ENCODE peak calls at places on chromosomes 5 and 9, in six cellular contexts. Q is PC-3, S is astrocyte, M is suprapubic skin, U is colonic mucosa, D is lower lobe of right lung. C is an unnamed sample.
A peak's percentile ranks its signal among the peaks of the same experiment; 100 is the strongest.

GRCh38 chr9:106929471-106930198 is 66.7 kb downstream of the ZNF462 start:
- DNase-seq in Q (no peak), S (peak; percentile 46), M (no peak), U (no peak), D (no peak), C (no peak)

GRCh38 chr9:134217431-134218210 is 53.3 kb upstream of the RNU6ATAC start:
- DNase-seq in Q (peak; percentile 14), S (no peak), M (no peak), U (no peak), D (no peak), C (no peak)

GRCh38 chr9:71146511-71146910 is 25.1 kb upstream of the TRPM3 start:
- DNase-seq in Q (no peak), S (no peak), M (no peak), U (no peak), D (no peak), C (no peak)

GRCh38 chr5:17000296-17000939 is 64.3 kb upstream of the MYO10 start:
- DNase-seq in Q (peak; percentile 99), S (peak; percentile 99), M (no peak), U (no peak), D (no peak), C (no peak)

GRCh38 chr5:54390015-54390414 is 65.5 kb upstream of the HSPB3 start:
- DNase-seq in Q (peak; percentile 80), S (peak; percentile 88), M (no peak), U (peak; percentile 53), D (no peak), C (no peak)

GRCh38 chr9:134374301-134375010 is 48.2 kb downstream of the RXRA start:
- DNase-seq in Q (no peak), S (no peak), M (no peak), U (no peak), D (peak; percentile 81), C (no peak)

GRCh38 chr5:58466939-58467338 is 7.1 kb upstream of the PLK2 start:
- DNase-seq in Q (peak; percentile 47), S (peak; percentile 44), M (no peak), U (no peak), D (no peak), C (no peak)

GRCh38 chr9:98357921-98358535 is 102.6 kb upstream of the TBC1D2 start:
- DNase-seq in Q (peak; percentile 66), S (peak; percentile 43), M (no peak), U (no peak), D (no peak), C (no peak)

GRCh38 chr5:125926172-125926571 is 497.0 kb upstream of the GRAMD2B start:
- DNase-seq in Q (no peak), S (no peak), M (no peak), U (no peak), D (no peak), C (no peak)

GRCh38 chr5:111159845-111160244 is 64.3 kb upstream of the CAMK4 start:
- DNase-seq in Q (peak; percentile 8), S (no peak), M (no peak), U (no peak), D (no peak), C (no peak)

GRCh38 chr9:133160742-133161541 is 2.8 kb downstream of the GBGT1 start:
- DNase-seq in Q (peak; percentile 59), S (peak; percentile 26), M (no peak), U (peak; percentile 77), D (peak; percentile 82), C (peak; percentile 89)

GRCh38 chr5:43433381-43433780 is 21.2 kb upstream of the CCL28 start:
- DNase-seq in Q (no peak), S (no peak), M (no peak), U (no peak), D (no peak), C (no peak)

GRCh38 chr5:3695818-3696217 is 100.2 kb downstream of the IRX1 start:
- DNase-seq in Q (no peak), S (no peak), M (no peak), U (no peak), D (no peak), C (no peak)

GRCh38 chr5:3698412-3698811 is 102.8 kb downstream of the IRX1 start:
- DNase-seq in Q (no peak), S (no peak), M (no peak), U (no peak), D (no peak), C (no peak)

GRCh38 chr5:3701694-3702093 is 106.1 kb downstream of the IRX1 start:
- DNase-seq in Q (no peak), S (no peak), M (no peak), U (no peak), D (no peak), C (no peak)
- TF ChIP-seq CTCF in Q (no peak), S (no peak), M (no peak), U (no peak), D (no peak), C (no peak)

DNA sequence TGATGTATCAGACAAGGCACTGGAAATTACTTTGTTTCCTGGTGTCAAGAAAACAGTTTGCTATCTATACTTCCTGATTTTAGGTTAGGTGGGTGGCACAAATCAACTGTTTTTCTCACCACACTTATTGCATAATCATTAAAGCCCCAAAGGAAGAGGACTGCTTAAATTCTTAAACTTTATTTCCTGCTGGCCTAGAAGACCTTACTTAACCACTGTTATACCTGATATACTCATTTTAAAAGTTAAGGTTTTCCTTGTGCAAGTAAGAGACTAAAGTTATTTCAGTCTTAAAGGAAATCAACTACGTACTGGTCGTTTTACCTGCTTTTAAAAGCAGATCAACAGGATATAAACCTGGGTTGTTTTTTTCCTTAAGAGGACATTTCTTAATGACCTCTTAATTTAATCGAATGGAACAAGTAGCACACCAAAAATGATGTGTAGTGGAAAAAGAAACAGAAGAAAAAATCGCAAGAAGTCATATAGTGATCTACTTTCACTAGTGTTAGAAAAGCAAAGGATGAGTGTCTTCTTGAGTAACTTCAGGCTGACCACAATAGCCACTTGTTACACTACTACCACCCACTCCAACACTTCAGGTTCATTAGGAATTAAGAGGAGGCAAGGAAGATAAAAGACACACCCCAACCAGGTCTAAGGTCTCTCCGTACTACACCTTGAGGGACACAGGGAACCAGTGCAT is 971 bp downstream of the CLINT1 start:
- DNase-seq in Q (peak; percentile 25), S (peak; percentile 42), M (no peak), U (no peak), D (no peak), C (no peak)
- H3K4me1 ChIP-seq in Q (peaks cover 19% of the 10 kb centered on the region), S (peaks cover 7% of the 10 kb centered on the region), M (peaks cover 43% of the 10 kb centered on the region), U (no peaks in the 10 kb centered on the region), D (peaks cover 47% of the 10 kb centered on the region), C (peaks cover 26% of the 10 kb centered on the region)

DNA sequence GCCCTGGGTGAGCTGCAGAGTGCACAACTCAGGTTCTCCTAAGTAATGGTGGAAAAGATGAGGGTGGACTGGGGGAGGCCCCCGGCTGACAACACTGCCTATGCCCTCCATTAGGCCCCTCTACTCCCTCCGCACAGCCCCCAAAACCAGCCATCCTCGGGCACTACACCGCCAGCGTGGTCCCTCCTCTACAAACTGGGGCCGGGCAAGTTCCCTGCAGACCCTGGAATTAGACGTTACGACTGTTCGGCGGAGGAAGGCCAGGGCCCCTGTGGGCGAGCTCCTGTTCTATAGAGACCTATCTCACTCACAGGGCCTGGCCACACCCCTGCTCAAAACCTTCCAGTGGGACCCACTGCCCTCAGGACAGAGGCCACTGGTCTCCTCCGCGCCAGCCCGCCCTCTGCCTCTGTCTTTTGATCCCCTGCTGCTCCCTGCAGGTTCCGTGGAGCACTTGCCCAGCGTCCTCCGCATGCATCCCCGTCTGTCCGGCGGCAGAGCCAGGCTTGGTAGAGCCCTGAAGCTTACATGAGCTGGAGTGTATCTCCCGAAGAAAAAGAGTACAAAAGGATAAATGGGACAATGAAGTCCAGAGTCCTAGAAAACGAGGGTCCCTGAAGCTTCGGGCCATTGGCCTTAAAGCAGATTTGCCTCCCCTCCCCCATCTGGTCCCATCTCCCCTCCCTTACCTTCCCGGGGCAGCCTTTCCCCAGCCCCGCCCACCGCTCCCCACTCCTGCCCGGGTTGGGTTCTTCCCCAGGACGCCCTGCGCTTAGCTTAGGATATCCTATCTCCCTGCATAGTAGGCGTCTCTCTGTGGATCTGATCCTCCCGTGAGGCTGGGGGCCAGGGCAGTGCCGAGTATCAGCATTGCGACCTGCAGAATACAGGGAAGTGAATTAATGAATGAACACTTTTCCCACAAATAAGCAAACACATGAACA is 71.3 kb downstream of the HRH2 start:
- DNase-seq in Q (no peak), S (no peak), M (no peak), U (no peak), D (no peak), C (no peak)
- H3K27me3 ChIP-seq in Q (no peaks in the 10 kb centered on the region), S (peaks cover 4% of the 10 kb centered on the region), M (peaks cover 45% of the 10 kb centered on the region), U (peaks cover 4% of the 10 kb centered on the region), D (peaks cover 36% of the 10 kb centered on the region), C (no peaks in the 10 kb centered on the region)

DNA sequence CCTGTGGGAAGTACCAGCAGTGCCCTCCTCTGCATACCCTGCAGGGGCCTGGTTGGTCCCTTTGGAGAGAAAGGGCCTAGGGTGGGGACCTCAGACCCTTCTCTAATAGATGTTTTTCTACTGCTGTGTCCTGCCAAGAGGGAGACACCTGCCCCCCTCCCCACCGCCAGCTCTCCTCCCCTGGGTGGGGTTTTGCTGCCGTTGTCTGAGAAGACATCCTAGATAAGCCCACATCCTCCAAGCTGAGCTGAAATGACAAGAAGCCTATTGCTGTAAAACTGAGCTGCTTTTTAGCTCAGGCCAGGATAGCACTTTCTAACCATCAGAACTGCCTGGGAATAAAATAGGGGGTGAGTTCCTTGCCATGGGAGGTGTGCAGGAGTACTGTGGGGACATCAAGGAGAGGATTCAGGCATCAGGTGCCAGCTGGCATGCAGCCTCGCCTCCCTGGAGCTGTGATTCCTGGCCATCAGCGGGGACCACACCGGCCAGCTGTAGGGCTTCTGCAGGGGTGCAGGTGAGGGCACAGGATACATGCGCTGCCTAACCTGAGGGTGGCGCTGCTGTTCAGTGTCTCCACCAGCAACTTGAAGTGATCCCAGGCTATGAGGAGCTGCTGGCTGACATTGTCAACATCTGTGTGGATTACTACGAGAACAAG is 37.9 kb downstream of the CYFIP2 start:
- DNase-seq in Q (peak; percentile 57), S (no peak), M (no peak), U (no peak), D (no peak), C (no peak)
- TF ChIP-seq CTCF in Q (peak; percentile 83), S (no peak), M (no peak), U (no peak), D (no peak), C (no peak)